ENCODE peak calls at places on chromosomes 2 and 18, in six cellular contexts. S is GM23338, N is pancreas, B is astrocyte, Y is thoracic aorta, M is cardiac muscle cell. Z is an unnamed sample.

GRCh38 chr2:129880309-129880708 is 99.2 kb upstream of the RAB6C start:
- DNase-seq in S (no peak), N (no peak), M (no peak), Y (no peak), B (no peak), Z (no peak)

GRCh38 chr18:30106356-30106755 is 936.2 kb downstream of the DSC3 start:
- DNase-seq in B (no peak), Y (no peak), S (no peak), M (no peak), N (no peak), Z (no peak)

GRCh38 chr18:63834471-63835113 is 52.9 kb upstream of the SERPINB2 start:
- DNase-seq in Y (no peak), B (no peak), N (no peak), M (no peak), S (no peak), Z (no peak)

GRCh38 chr2:127932199-127932877 is 46.6 kb upstream of the AMMECR1L start:
- DNase-seq in B (peak), Y (no peak), S (no peak), M (no peak), N (no peak), Z (no peak)

GRCh38 chr2:182616471-182617393 is 99.3 kb upstream of the DNAJC10 start:
- DNase-seq in N (no peak), B (peak), S (no peak), Y (no peak), M (no peak), Z (no peak)

GRCh38 chr18:46427216-46427995 is 229.6 kb downstream of the LOXHD1 start:
- DNase-seq in S (no peak), Y (no peak), B (no peak), N (no peak), M (no peak), Z (no peak)

GRCh38 chr2:33298233-33298632 is 178.2 kb upstream of the RASGRP3 start:
- DNase-seq in N (no peak), M (no peak), B (peak), Y (no peak), S (no peak), Z (no peak)

GRCh38 chr18:5912491-5912890 is 17.2 kb upstream of the TMEM200C start:
- DNase-seq in N (no peak), B (no peak), Y (no peak), S (no peak), M (no peak), Z (no peak)

GRCh38 chr2:239626971-239627598 is 226.3 kb upstream of the HDAC4 start:
- DNase-seq in N (no peak), M (no peak), B (peak), Y (no peak), S (peak), Z (no peak)

GRCh38 chr18:32405588-32405987 is 65.1 kb downstream of the GAREM1 start:
- DNase-seq in S (peak), M (no peak), Y (no peak), B (no peak), N (no peak), Z (no peak)

DNA sequence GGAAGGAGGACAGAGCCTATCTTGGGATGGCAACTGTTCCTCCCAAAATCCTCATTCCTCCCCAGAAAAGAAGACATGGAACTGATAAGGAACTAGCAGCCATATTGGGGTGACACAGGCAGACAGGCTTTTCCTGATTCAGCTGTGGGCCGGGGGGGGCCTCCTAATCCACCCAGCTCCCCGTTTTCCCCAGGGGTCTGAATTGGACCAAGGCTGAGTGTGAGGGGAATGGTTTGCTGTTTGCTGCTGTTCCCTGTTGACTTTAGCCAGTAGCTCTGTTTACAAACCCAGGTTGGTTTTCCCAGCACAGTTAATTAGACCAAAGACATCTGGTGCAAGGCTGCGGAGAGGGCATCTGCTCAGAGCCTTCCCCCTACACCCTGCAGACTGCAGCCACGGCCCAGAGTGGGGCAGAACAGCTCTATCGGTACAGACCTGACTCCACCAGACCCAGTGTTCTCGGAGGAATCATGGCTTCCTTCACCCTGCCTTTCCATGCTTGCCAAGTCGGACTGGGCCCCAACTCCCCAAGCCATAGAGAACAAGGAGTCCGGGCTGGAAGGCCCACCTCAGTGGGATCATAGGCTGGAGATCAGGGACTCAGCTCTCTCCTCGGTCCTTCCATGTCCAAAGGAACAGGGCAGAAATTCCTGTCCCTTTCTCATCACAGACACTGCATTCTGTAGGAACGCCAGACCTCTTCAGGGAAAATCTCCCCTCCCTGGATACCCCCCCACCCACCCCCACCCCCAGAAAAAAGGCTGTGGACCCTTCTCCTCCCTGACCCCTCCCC is 1.7 kb upstream of the PKDCC start:
- DNase-seq in M (peak), B (no peak), N (no peak), Y (no peak), S (no peak), Z (no peak)
- H3K27ac ChIP-seq in M (peak), B (no peak), N (peak), Y (peak), S (no peak), Z (no peak)

DNA sequence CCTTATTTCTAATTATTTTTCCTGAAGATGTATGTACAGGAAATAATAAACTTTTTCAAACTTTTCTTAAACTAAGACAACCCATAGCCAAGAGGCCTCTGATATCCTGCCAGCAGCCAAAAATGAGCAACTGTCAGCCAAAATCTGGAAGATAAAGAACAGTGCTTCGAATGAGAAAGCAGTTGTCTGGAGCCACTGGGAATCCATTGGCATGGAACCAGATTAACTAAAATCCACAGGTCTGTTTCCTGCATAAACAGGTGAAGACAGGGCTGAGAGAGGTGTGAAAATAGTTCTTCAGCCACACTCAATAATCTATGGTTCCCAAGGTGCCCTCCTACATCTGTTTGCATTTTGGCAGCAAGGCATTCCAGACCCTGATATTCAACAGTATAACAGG is 1076.7 kb upstream of the PIK3C3 start:
- DNase-seq in Y (no peak), M (peak), B (no peak), N (no peak), S (peak), Z (no peak)
- H3K27ac ChIP-seq in Y (no peak), M (peak), B (no peak), N (no peak), S (no peak), Z (no peak)

DNA sequence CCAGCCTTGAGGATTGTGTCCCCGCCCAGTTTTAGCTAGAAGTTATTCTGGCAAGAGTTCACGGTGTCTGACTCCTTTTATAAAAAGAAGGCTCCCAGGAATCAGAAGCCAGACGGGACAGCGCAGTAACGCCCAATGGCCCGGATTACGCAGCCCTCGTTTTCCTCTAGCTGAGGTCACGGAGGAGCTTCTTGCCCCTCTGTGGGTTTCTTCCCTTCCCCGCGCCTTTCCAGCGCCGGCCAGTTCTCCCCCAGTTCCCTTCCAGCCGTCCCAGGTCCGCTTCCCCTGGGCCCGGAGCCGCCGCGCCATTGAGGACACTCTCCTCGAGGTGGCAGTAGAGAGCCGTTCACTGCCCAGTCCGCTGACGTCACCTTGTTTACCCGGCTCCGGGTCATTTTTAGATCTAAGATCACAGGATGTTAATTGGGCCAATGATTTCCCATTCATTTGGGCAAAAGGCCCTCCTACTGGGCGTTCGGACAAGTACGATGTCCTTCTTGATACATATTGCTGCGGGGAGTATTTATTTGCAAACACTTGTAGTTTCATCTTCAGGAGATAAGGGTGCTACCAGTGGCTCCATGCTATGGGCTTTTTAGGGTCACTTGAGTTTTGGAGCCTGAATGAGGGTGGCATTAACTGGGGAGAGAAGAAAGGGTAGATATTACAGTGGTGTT is 81.5 kb upstream of the PPM1B start:
- DNase-seq in B (peak), M (peak), Y (peak), N (peak), S (peak), Z (peak)
- H3K27ac ChIP-seq in B (no peak), M (no peak), Y (peak), N (peak), S (peak), Z (peak)

DNA sequence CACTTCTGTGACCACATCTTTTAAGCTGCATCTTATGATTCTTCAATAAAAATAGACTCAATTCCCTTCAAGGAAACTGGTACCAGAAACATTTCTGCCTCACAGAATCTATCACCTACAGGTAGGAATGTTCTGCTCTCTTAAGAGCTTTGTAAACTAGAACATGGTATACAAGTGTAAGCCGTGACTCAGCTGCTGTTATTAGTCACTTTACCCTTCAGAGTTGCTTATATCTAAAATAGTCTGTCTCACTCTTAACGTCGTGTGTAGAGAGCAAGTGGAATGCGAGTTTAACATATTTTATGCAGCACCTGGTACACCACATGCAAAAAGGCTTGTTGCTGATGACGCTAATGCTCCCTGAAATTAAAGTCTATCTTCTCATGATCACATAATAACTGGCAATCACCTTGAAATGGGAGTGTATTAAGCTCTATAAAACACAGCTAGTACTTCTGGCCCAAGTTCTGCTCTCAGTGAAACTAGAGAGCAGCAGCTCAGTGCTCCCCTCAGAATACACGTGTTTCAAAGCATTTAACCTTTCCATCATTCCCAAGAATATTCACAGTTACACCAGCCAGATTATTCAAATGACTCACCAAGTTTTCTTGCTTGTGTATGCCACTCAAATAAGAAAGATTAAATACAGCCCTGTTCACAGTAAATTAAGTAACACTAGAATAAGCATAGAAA is 420.0 kb downstream of the ZEB2 start:
- DNase-seq in Y (no peak), M (peak), B (peak), N (no peak), S (peak), Z (no peak)
- H3K27ac ChIP-seq in Y (no peak), M (no peak), B (peak), N (no peak), S (no peak), Z (no peak)

DNA sequence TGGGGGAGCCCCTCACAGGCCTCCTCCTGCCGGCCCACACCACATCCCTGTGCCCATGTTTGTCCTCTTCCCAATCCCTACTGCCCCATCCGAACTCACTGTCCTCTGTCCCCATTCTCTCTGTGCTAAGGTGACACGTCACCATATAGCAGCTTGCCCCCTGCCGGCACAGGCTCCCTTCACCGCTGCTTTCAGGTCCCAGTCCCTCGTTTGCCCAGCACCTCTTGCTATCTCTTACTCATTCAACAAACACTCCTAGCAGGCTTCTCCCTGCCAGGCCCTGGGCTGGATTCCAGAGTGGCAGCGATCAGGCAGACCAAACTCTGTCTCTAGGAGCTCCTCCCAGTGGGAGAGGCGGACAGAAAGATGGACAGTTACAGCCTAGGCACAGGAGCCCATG is 74.3 kb downstream of the TFCP2L1 start:
- DNase-seq in M (no peak), B (no peak), S (no peak), Y (no peak), N (peak), Z (no peak)
- H3K27ac ChIP-seq in M (no peak), B (no peak), S (no peak), Y (no peak), N (no peak), Z (no peak)

GRCh38 chr2:226031962-226032441 is 632.5 kb downstream of the NYAP2 start:
- DNase-seq in M (peak), S (peak), N (no peak), B (peak), Y (no peak), Z (no peak)
- H3K27ac ChIP-seq in M (peak), S (peak), N (no peak), B (peak), Y (no peak), Z (no peak)

DNA sequence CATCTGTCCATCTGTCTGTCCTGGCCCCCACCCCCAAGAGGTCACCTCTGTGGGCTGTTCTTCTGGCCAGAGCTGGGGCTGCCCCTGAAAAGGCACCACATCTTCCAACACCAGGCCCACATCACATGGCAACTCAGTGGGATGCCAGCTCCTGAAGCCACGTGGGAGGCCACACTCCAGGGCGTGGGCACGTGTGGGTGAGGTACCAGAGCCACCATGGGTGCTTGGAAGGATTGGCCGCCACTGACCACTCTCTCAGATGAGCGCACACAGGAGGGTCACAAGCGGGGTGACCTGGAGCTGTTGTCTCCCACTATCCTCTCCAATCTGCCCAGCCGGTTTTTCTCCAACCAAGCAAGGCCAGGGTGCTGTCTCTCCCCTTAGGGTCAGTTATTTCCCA is 197.9 kb downstream of the TFCP2L1 start:
- DNase-seq in B (no peak), M (no peak), S (no peak), N (no peak), Y (no peak), Z (no peak)
- H3K27ac ChIP-seq in B (no peak), M (no peak), S (no peak), N (no peak), Y (no peak), Z (no peak)

DNA sequence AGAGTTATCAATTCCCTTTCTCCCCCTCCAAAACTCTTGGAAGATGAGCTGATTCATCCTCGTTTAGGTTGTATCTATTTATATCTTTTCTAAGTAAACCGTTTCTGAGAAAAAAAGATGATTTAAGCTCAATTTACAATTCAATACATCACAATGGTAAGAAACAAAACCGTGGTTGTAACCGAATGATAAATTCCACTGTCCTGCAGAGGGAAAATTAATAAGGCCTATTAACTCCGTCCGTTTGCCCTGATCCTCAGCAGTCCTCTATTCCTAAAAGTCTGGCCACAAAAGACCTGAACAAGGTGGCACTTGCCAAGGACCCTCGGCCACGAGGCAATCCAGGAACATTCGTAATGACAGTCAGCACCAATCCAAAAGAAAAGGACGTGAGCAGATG is 286.2 kb downstream of the TCF4 start:
- DNase-seq in Y (no peak), B (no peak), S (no peak), M (no peak), N (no peak), Z (no peak)
- H3K27ac ChIP-seq in Y (no peak), B (no peak), S (peak), M (no peak), N (no peak), Z (peak)

DNA sequence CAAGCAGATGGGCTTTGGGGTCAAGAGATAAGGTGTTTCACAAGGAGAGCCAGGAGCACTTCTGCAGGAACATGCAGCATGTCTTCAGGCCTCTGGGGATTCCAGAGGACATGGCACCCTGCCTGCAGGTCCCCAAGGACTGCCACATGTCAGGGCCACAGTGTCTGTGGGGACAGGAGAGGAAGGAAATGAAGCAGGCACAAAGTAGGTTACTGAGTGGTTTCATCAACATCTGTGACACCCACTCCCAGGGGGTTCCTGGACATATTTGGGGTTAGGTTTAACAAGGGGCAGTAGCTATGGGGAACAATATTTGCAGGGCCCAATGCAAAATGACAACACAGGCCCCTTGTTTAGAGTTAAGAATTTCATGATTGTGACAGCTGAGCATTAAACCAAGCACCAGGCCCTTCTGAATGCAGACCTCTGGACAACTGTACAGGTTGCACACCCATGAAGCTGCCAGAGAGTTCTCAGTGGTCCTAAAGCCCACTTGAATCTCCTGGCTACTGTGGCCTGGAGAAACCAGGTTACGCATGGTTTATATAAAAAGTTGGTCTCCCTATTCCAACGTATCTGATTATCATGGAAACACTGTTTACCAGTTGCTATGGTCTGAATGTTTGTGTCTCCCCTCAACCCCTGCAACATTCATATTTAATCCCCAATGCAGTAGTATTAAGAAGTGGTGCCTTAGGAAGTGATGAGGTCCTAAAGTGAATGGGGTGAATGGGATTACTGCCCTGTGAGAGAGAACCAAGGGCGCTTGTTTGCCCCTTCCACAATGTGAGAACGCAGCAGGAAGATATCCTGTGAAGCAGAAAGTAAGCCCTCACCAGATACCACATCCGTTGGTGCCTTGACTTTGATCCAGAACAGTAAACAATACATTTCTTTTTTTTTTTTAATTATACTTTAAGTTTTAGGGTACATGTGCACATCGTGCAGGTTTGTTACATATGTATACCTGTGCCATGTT is 48.2 kb upstream of the ANXA4 start:
- DNase-seq in M (no peak), N (no peak), S (no peak), B (no peak), Y (no peak), Z (no peak)
- H3K27ac ChIP-seq in M (peak), N (no peak), S (no peak), B (no peak), Y (no peak), Z (no peak)

GRCh38 chr2:55099493-55099877 is 49.2 kb upstream of the RTN4 start:
- DNase-seq in N (no peak), M (no peak), S (no peak), B (no peak), Y (no peak), Z (no peak)
- H3K27ac ChIP-seq in N (peak), M (no peak), S (no peak), B (peak), Y (peak), Z (no peak)

Z was measured in substantia nigra.